ENCODE peak calls at places on chromosomes 12 and 14, in seven cellular contexts. I is ovary, Y is hepatic stellate cell, M is cardiac fibroblast, L is head of caudate nucleus, A is H4, B is fibroblast of mammary gland. V is an unnamed sample.

GRCh38 chr12:94305293-94305957 is 154.2 kb downstream of the CEP83 start:
- DNase-seq in I (no peak), Y (no peak), M (peak), L (no peak), A (peak), B (peak), V (peak)

GRCh38 chr14:35174342-35174741 is 52.0 kb downstream of the PRORP start:
- DNase-seq in I (no peak), Y (no peak), M (no peak), L (no peak), A (no peak), B (no peak), V (no peak)

GRCh38 chr12:55965941-55966407 is at the start of gene PMEL:
- DNase-seq in I (no peak), Y (peak), M (no peak), L (no peak), A (no peak), B (peak), V (no peak)

GRCh38 chr14:105397350-105397931 is 897 bp upstream of the TEX22 start:
- DNase-seq in I (peak), Y (no peak), M (no peak), L (no peak), A (no peak), B (no peak), V (no peak)

GRCh38 chr12:110079477-110080400 is 31.4 kb upstream of the C12orf76 start:
- DNase-seq in I (no peak), Y (peak), M (peak), L (peak), A (peak), B (no peak), V (no peak)

GRCh38 chr12:76878899-76879709 is at the start of gene CSRP2:
- DNase-seq in I (peak), Y (peak), M (peak), L (peak), A (peak), B (peak), V (peak)

GRCh38 chr14:73338551-73338950 is 101.2 kb downstream of the PAPLN start:
- DNase-seq in I (no peak), Y (no peak), M (no peak), L (no peak), A (no peak), B (no peak), V (no peak)

GRCh38 chr14:94663965-94664704 is 51.9 kb downstream of the SERPINA3 start:
- DNase-seq in I (no peak), Y (no peak), M (no peak), L (no peak), A (no peak), B (no peak), V (no peak)

GRCh38 chr12:45989857-45990467 is 412 bp downstream of the SCAF11 start:
- DNase-seq in I (peak), Y (peak), M (peak), L (peak), A (peak), B (no peak), V (no peak)

GRCh38 chr14:21057803-21058675 is at the start of gene RNASE8:
- DNase-seq in I (no peak), Y (no peak), M (no peak), L (no peak), A (peak), B (peak), V (peak)

GRCh38 chr14:47541652-47542051 is 133.8 kb downstream of the MDGA2 start:
- DNase-seq in I (no peak), Y (no peak), M (no peak), L (no peak), A (no peak), B (no peak), V (no peak)

GRCh38 chr14:46054526-46054925 is 597.1 kb downstream of the RPL10L start:
- DNase-seq in I (no peak), Y (peak), M (peak), L (no peak), A (peak), B (peak), V (peak)

GRCh38 chr12:108285016-108285415 is 54.1 kb downstream of the CMKLR1 start:
- DNase-seq in I (no peak), Y (no peak), M (no peak), L (no peak), A (no peak), B (no peak), V (no peak)

GRCh38 chr14:21133896-21134295 is 22.0 kb downstream of the OR5AU1 start:
- DNase-seq in I (no peak), Y (no peak), M (no peak), L (no peak), A (no peak), B (no peak), V (no peak)

GRCh38 chr14:27750096-27750495 is 1016.5 kb upstream of the FOXG1 start:
- DNase-seq in I (no peak), Y (no peak), M (no peak), L (no peak), A (no peak), B (no peak), V (no peak)

GRCh38 chr14:95533391-95533821 is 1.4 kb upstream of the GLRX5 start:
- DNase-seq in I (no peak), Y (no peak), M (peak), L (no peak), A (no peak), B (peak), V (no peak)

GRCh38 chr14:105974902-105975301 is 448.5 kb downstream of the TMEM121 start:
- DNase-seq in I (no peak), Y (no peak), M (no peak), L (no peak), A (no peak), B (no peak), V (no peak)

GRCh38 chr12:41531147-41531829 is 343.2 kb downstream of the PDZRN4 start:
- DNase-seq in I (no peak), Y (no peak), M (peak), L (peak), A (no peak), B (peak), V (no peak)

GRCh38 chr12:79373896-79374499 is 316.8 kb downstream of the PAWR start:
- DNase-seq in I (peak), Y (peak), M (peak), L (peak), A (peak), B (peak), V (peak)

GRCh38 chr12:106585862-106586534 is 3.2 kb downstream of the RFX4 start:
- DNase-seq in I (no peak), Y (no peak), M (no peak), L (peak), A (no peak), B (no peak), V (no peak)

GRCh38 chr12:130041983-130042812 is 120.1 kb upstream of the FZD10 start:
- DNase-seq in I (peak), Y (no peak), M (no peak), L (peak), A (no peak), B (no peak), V (no peak)

GRCh38 chr14:47256968-47257367 is 418.4 kb downstream of the MDGA2 start:
- DNase-seq in I (no peak), Y (no peak), M (no peak), L (no peak), A (no peak), B (no peak), V (no peak)

GRCh38 chr12:105882404-105882803 is 256.4 kb downstream of the NUAK1 start:
- DNase-seq in I (no peak), Y (no peak), M (peak), L (peak), A (no peak), B (peak), V (no peak)

GRCh38 chr14:67580336-67581230 is 19.5 kb downstream of the PIGH start:
- DNase-seq in I (no peak), Y (no peak), M (no peak), L (no peak), A (no peak), B (no peak), V (no peak)

GRCh38 chr12:44000309-44000952 is 164.6 kb downstream of the TMEM117 start:
- DNase-seq in I (no peak), Y (peak), M (peak), L (no peak), A (peak), B (peak), V (peak)

GRCh38 chr12:104345234-104346066 is 41.9 kb downstream of the EID3 start:
- DNase-seq in I (no peak), Y (no peak), M (no peak), L (no peak), A (no peak), B (no peak), V (no peak)

GRCh38 chr14:53493895-53494294 is 340.8 kb upstream of the DDHD1 start:
- DNase-seq in I (no peak), Y (no peak), M (no peak), L (no peak), A (no peak), B (no peak), V (no peak)

GRCh38 chr12:124674937-124675336 is 107.5 kb upstream of the NCOR2 start:
- DNase-seq in I (no peak), Y (no peak), M (no peak), L (no peak), A (no peak), B (no peak), V (no peak)

GRCh38 chr14:60922050-60922449 is 58.8 kb downstream of the TRMT5 start:
- DNase-seq in I (no peak), Y (no peak), M (no peak), L (no peak), A (no peak), B (peak), V (peak)

GRCh38 chr12:87074801-87075200 is 818.6 kb upstream of the MGAT4C start:
- DNase-seq in I (no peak), Y (no peak), M (no peak), L (no peak), A (no peak), B (peak), V (no peak)

V was measured in bronchial epithelial cell.